ENCODE peak calls at places on chromosomes 2 and 18, in seven cellular contexts. V is caudate nucleus, H is NCI-H1436 treated with DMSO at 0.1 percent for 48 hours, N is right lobe of liver, F is NCI-H748 treated with DMSO at 0.1 percent for 48 hours, D is EH, M is astrocyte of the spinal cord. C is an unnamed sample.

GRCh38 chr2:238900511-238900910 is 52.6 kb downstream of the TWIST2 start:
- DNase-seq in M (no peak), N (no peak), F (no peak), D (peak), V (no peak), H (no peak), C (no peak)

GRCh38 chr2:67840460-67841068 is 222.2 kb downstream of the C1D start:
- DNase-seq in F (peak), M (peak), H (no peak), D (peak), N (peak), V (peak), C (peak)

GRCh38 chr18:12326711-12327460 is 18.8 kb downstream of the TUBB6 start:
- DNase-seq in M (no peak), H (no peak), D (no peak), V (no peak), N (no peak), F (no peak), C (no peak)

GRCh38 chr18:65721634-65722033 is 29.2 kb upstream of the CDH7 start:
- DNase-seq in V (no peak), N (no peak), F (no peak), H (no peak), M (no peak), D (no peak), C (no peak)

GRCh38 chr2:129087133-129087813 is 768.6 kb upstream of the HS6ST1 start:
- DNase-seq in V (peak), M (no peak), N (no peak), D (no peak), H (no peak), F (no peak), C (no peak)

GRCh38 chr2:53964987-53965687 is 5.7 kb downstream of the PSME4 start:
- DNase-seq in N (no peak), H (no peak), F (no peak), V (no peak), D (no peak), M (no peak), C (no peak)

GRCh38 chr2:209208211-209208610 is 215.6 kb upstream of the MAP2 start:
- DNase-seq in D (no peak), V (peak), F (no peak), N (peak), H (no peak), M (no peak), C (no peak)

GRCh38 chr18:68837665-68838390 is 39.9 kb downstream of the CCDC102B start:
- DNase-seq in D (peak), M (peak), F (no peak), V (no peak), H (no peak), N (no peak), C (no peak)

GRCh38 chr2:157919181-157919580 is 43.1 kb upstream of the ACVR1 start:
- DNase-seq in V (no peak), D (no peak), H (no peak), N (no peak), F (no peak), M (no peak), C (no peak)